ENCODE peak calls at places on chromosomes 7 and 10, in five cellular contexts. One of them, this sample, is unnamed.

GRCh38 chr10:43929122-43929521 is 280.4 kb upstream of the ZNF32 start:
- DNase-seq in heart left ventricle: no peak
- DNase-seq in HFFc6: no peak
- DNase-seq in uterus: no peak
- DNase-seq in cerebellar cortex: no peak
- DNase-seq in this sample: no peak

GRCh38 chr7:19442016-19442785 is 266.6 kb downstream of the POLR1F start:
- DNase-seq in heart left ventricle: no peak
- DNase-seq in HFFc6: peak
- DNase-seq in uterus: no peak
- DNase-seq in cerebellar cortex: peak
- DNase-seq in this sample: no peak

GRCh38 chr7:66167773-66168367 is 37.3 kb upstream of the TPST1 start:
- DNase-seq in heart left ventricle: no peak
- DNase-seq in HFFc6: peak
- DNase-seq in uterus: no peak
- DNase-seq in cerebellar cortex: no peak
- DNase-seq in this sample: no peak

GRCh38 chr10:72564596-72564995 is 61.3 kb downstream of the MICU1 start:
- DNase-seq in heart left ventricle: no peak
- DNase-seq in HFFc6: peak
- DNase-seq in uterus: no peak
- DNase-seq in cerebellar cortex: no peak
- DNase-seq in this sample: no peak

GRCh38 chr10:26384600-26384999 is 53.5 kb upstream of the APBB1IP start:
- DNase-seq in heart left ventricle: no peak
- DNase-seq in HFFc6: no peak
- DNase-seq in uterus: no peak
- DNase-seq in cerebellar cortex: no peak
- DNase-seq in this sample: no peak

GRCh38 chr7:29609162-29610030 is 45.8 kb downstream of the PRR15 start:
- DNase-seq in heart left ventricle: no peak
- DNase-seq in HFFc6: peak
- DNase-seq in uterus: no peak
- DNase-seq in cerebellar cortex: peak
- DNase-seq in this sample: no peak

GRCh38 chr7:47809387-47809786 is 138.9 kb downstream of the PKD1L1 start:
- DNase-seq in heart left ventricle: no peak
- DNase-seq in HFFc6: no peak
- DNase-seq in uterus: no peak
- DNase-seq in cerebellar cortex: no peak
- DNase-seq in this sample: no peak

GRCh38 chr10:128060341-128060851 is 65.8 kb downstream of the MKI67 start:
- DNase-seq in heart left ventricle: no peak
- DNase-seq in HFFc6: no peak
- DNase-seq in uterus: no peak
- DNase-seq in cerebellar cortex: no peak
- DNase-seq in this sample: no peak

GRCh38 chr10:12957081-12957480 is 44.4 kb downstream of the CCDC3 start:
- DNase-seq in heart left ventricle: no peak
- DNase-seq in HFFc6: no peak
- DNase-seq in uterus: no peak
- DNase-seq in cerebellar cortex: no peak
- DNase-seq in this sample: no peak

GRCh38 chr7:2626498-2627117 is 5.2 kb upstream of the TTYH3 start:
- DNase-seq in heart left ventricle: peak
- DNase-seq in HFFc6: peak
- DNase-seq in uterus: peak
- DNase-seq in cerebellar cortex: no peak
- DNase-seq in this sample: no peak